ENCODE peak calls at places on chromosomes 3 and 15, in nine cellular contexts. Z, J, B, G, P, C, W, I and X are unnamed samples.
A peak's percentile ranks its signal among the peaks of the same experiment; 100 is the strongest.

GRCh38 chr15:64774556-64775523 is 549 bp downstream of the RBPMS2 start:
- DNase-seq in J (no peak), Z (peak; percentile 14), W (peak; percentile 25), P (no peak), I (peak; percentile 51), G (no peak), C (peak; percentile 59), B (no peak), X (peak; percentile 5)

GRCh38 chr3:27485853-27486252 is 1.7 kb upstream of the SLC4A7 start:
- DNase-seq in B (no peak), W (no peak), G (no peak), C (no peak), Z (peak; percentile 35), J (no peak), P (no peak), I (no peak), X (no peak)

GRCh38 chr3:11059090-11059798 is 66.7 kb downstream of the SLC6A1 start:
- DNase-seq in P (peak; percentile 70), G (no peak), J (no peak), Z (peak; percentile 62), I (peak; percentile 78), B (no peak), W (peak; percentile 63), C (peak; percentile 53), X (no peak)

GRCh38 chr3:172613845-172614244 is 90.6 kb upstream of the TNFSF10 start:
- DNase-seq in B (no peak), G (no peak), Z (no peak), P (no peak), C (no peak), I (no peak), W (no peak), J (no peak), X (no peak)

GRCh38 chr15:55846108-55846707 is 103.3 kb upstream of the PRTG start:
- DNase-seq in J (no peak), G (peak; percentile 52), C (peak; percentile 31), Z (peak; percentile 67), W (peak; percentile 87), I (peak; percentile 80), P (peak; percentile 88), B (no peak), X (no peak)

GRCh38 chr15:93298901-93299300 is 209.9 kb upstream of the RGMA start:
- DNase-seq in Z (no peak), G (no peak), C (no peak), P (no peak), B (peak; percentile 79), I (no peak), W (no peak), J (peak; percentile 66), X (no peak)

GRCh38 chr3:138439646-138440045 is 5.2 kb downstream of the ESYT3 start:
- DNase-seq in P (no peak), J (no peak), C (no peak), B (no peak), Z (no peak), G (no peak), I (no peak), W (no peak), X (no peak)

GRCh38 chr3:102255736-102256135 is 179.1 kb upstream of the ZPLD1 start:
- DNase-seq in W (no peak), J (no peak), B (no peak), P (no peak), G (no peak), I (no peak), Z (no peak), C (no peak), X (no peak)

GRCh38 chr3:124439586-124439985 is 290.7 kb upstream of the UMPS start:
- DNase-seq in G (no peak), C (no peak), B (no peak), J (no peak), Z (no peak), P (no peak), I (no peak), W (no peak), X (no peak)

GRCh38 chr3:116809218-116809617 is 99.6 kb downstream of the TUSC7 start:
- DNase-seq in G (no peak), P (no peak), C (no peak), B (no peak), J (no peak), W (no peak), I (no peak), Z (no peak), X (no peak)

DNA sequence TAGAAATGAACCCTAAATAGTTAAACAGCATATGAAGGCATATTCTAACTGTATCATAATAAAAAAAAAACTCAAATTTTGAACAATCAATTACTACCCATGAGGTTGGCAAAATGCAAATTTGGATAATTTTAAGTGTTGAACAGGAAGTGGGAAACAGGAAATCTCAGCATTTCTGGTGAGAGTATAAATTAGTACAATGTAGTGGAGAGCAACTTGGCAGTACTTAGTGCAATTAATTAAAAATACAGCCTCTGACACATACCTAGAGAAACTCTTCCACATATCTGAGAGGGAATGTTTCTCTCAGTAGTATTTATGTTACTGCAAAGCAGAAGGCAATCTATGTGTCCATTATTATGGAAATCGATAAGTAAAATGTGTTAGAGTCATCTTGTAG is 96.8 kb downstream of the TUSC7 start:
- DNase-seq in P (no peak), B (no peak), C (no peak), J (no peak), Z (no peak), G (no peak), W (no peak), I (no peak), X (no peak)
- H3K9me3 ChIP-seq in P (peaks cover 2% of the 10 kb centered on the region), B (no peaks in the 10 kb centered on the region), C (no peaks in the 10 kb centered on the region), J (peaks cover 4% of the 10 kb centered on the region), Z (no peaks in the 10 kb centered on the region), G (no peaks in the 10 kb centered on the region), W (no peaks in the 10 kb centered on the region), I (no peaks in the 10 kb centered on the region), X (no peaks in the 10 kb centered on the region)

GRCh38 chr15:21267231-21267630 is 173.1 kb downstream of the POTEB3 start:
- DNase-seq in C (no peak), W (no peak), Z (no peak), J (no peak), I (no peak), B (no peak), G (no peak), P (no peak), X (no peak)

GRCh38 chr15:21270474-21270873 is 169.8 kb downstream of the POTEB3 start:
- DNase-seq in P (no peak), Z (no peak), G (peak; percentile 40), I (no peak), W (no peak), B (peak; percentile 40), C (no peak), J (no peak), X (no peak)

GRCh38 chr15:21267686-21268395 is 172.5 kb downstream of the POTEB3 start:
- DNase-seq in P (no peak), C (no peak), G (no peak), B (no peak), W (no peak), Z (no peak), I (peak; percentile 7), J (no peak), X (no peak)

DNA sequence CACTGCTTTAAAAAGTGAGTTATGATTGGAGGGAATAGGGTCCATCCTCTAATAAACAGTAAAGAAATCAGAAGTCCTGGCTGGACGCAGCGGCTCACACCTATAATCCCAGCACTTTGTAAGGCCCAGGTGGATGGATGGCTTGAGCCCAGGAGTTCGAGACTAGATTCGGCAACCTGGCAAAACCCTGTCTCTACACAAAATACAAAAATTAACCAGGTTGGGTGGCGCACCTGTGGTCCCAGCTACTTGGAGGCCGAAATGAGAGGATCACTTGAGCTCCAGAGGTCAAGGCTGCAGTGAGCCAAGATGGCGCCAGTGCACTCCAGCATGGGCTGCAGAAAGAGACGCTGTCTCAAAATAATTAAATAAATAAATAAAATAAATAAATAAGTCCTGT is 171.2 kb downstream of the POTEB3 start:
- DNase-seq in I (peak; percentile 4), Z (no peak), W (no peak), B (peak; percentile 41), C (no peak), J (no peak), G (no peak), P (no peak), X (no peak)
- H3K9me3 ChIP-seq in I (peaks cover 39% of the 10 kb centered on the region), Z (no peaks in the 10 kb centered on the region), W (peaks cover 7% of the 10 kb centered on the region), B (no peaks in the 10 kb centered on the region), C (no peaks in the 10 kb centered on the region), J (no peaks in the 10 kb centered on the region), G (no peaks in the 10 kb centered on the region), P (peaks cover 13% of the 10 kb centered on the region), X (no peaks in the 10 kb centered on the region)

DNA sequence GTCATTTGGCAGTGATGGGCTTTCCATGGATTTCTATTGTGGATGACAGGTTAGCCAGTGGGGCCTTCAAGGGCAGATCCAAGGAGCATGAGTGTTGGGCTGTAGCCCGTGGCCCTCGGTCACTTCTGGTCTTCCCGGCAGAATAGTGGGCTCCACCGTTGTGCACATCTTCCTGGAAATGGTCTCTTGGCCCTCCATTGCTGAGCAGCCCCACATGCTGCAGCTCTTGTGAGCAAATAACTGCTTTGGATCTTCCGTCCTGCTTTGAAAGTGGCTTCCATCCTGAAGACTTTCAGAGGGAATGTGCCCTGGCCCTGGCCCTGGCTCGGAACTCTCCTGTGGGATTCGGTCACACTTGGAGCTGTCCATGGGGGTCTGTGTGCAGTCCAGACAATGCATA is 102.8 kb downstream of the SNRPN start:
- DNase-seq in J (peak; percentile 7), Z (no peak), I (no peak), G (no peak), W (no peak), P (no peak), B (peak; percentile 5), C (no peak), X (no peak)
- H3K9me3 ChIP-seq in J (peaks cover 100% of the 10 kb centered on the region), Z (peaks cover 30% of the 10 kb centered on the region), I (peaks cover 57% of the 10 kb centered on the region), G (peaks cover 99% of the 10 kb centered on the region), W (peaks cover 66% of the 10 kb centered on the region), P (peaks cover 100% of the 10 kb centered on the region), B (peaks cover 100% of the 10 kb centered on the region), C (peaks cover 100% of the 10 kb centered on the region), X (peaks cover 61% of the 10 kb centered on the region)

GRCh38 chr3:133695772-133696171 is 34.0 kb upstream of the TOPBP1 start:
- DNase-seq in G (no peak), J (no peak), I (no peak), B (no peak), Z (no peak), C (no peak), P (no peak), W (no peak), X (no peak)
- H3K9me3 ChIP-seq in G (no peaks in the 10 kb centered on the region), J (no peaks in the 10 kb centered on the region), I (no peaks in the 10 kb centered on the region), B (no peaks in the 10 kb centered on the region), Z (no peaks in the 10 kb centered on the region), C (no peaks in the 10 kb centered on the region), P (no peaks in the 10 kb centered on the region), W (no peaks in the 10 kb centered on the region), X (no peaks in the 10 kb centered on the region)